ENCODE peak calls at places on chromosomes 4 and X, in six cellular contexts. One of them, this sample, is unnamed.

GRCh38 chr4:38861791-38862190 is 5.2 kb upstream of the TLR6 start:
- DNase-seq in fibroblast of pulmonary artery: no peak
- DNase-seq in naive thymus-derived CD4-positive, alpha-beta T cell: no peak
- DNase-seq in dorsolateral prefrontal cortex: no peak
- DNase-seq in heart left ventricle: no peak
- DNase-seq in sigmoid colon: no peak
- DNase-seq in this sample: no peak

GRCh38 chrX:104166735-104167436 is 633 bp downstream of the FAM199X start:
- DNase-seq in fibroblast of pulmonary artery: no peak
- DNase-seq in naive thymus-derived CD4-positive, alpha-beta T cell: no peak
- DNase-seq in dorsolateral prefrontal cortex: no peak
- DNase-seq in heart left ventricle: no peak
- DNase-seq in sigmoid colon: peak; percentile 64
- DNase-seq in this sample: no peak

GRCh38 chr4:2482693-2483092 is 13.8 kb downstream of the RNF4 start:
- DNase-seq in fibroblast of pulmonary artery: peak; percentile 69
- DNase-seq in naive thymus-derived CD4-positive, alpha-beta T cell: no peak
- DNase-seq in dorsolateral prefrontal cortex: peak; percentile 56
- DNase-seq in heart left ventricle: peak; percentile 47
- DNase-seq in sigmoid colon: no peak
- DNase-seq in this sample: peak; percentile 76

GRCh38 chrX:149510386-149510785 is 5.3 kb upstream of the IDS start:
- DNase-seq in fibroblast of pulmonary artery: peak; percentile 21
- DNase-seq in naive thymus-derived CD4-positive, alpha-beta T cell: no peak
- DNase-seq in dorsolateral prefrontal cortex: no peak
- DNase-seq in heart left ventricle: no peak
- DNase-seq in sigmoid colon: no peak
- DNase-seq in this sample: peak; percentile 30

GRCh38 chr4:80186666-80187065 is 10.6 kb upstream of the PRDM8 start:
- DNase-seq in fibroblast of pulmonary artery: no peak
- DNase-seq in naive thymus-derived CD4-positive, alpha-beta T cell: no peak
- DNase-seq in dorsolateral prefrontal cortex: no peak
- DNase-seq in heart left ventricle: no peak
- DNase-seq in sigmoid colon: no peak
- DNase-seq in this sample: no peak

GRCh38 chrX:123964155-123964554 is 2.6 kb downstream of the STAG2 start:
- DNase-seq in fibroblast of pulmonary artery: peak; percentile 41
- DNase-seq in naive thymus-derived CD4-positive, alpha-beta T cell: no peak
- DNase-seq in dorsolateral prefrontal cortex: no peak
- DNase-seq in heart left ventricle: no peak
- DNase-seq in sigmoid colon: no peak
- DNase-seq in this sample: peak; percentile 30

GRCh38 chr4:40607224-40607623 is 22.4 kb downstream of the RBM47 start:
- DNase-seq in fibroblast of pulmonary artery: peak; percentile 49
- DNase-seq in naive thymus-derived CD4-positive, alpha-beta T cell: no peak
- DNase-seq in dorsolateral prefrontal cortex: no peak
- DNase-seq in heart left ventricle: no peak
- DNase-seq in sigmoid colon: no peak
- DNase-seq in this sample: peak; percentile 66

GRCh38 chr4:126223784-126224407 is 909.1 kb downstream of the FAT4 start:
- DNase-seq in fibroblast of pulmonary artery: peak; percentile 45
- DNase-seq in naive thymus-derived CD4-positive, alpha-beta T cell: no peak
- DNase-seq in dorsolateral prefrontal cortex: no peak
- DNase-seq in heart left ventricle: no peak
- DNase-seq in sigmoid colon: no peak
- DNase-seq in this sample: peak; percentile 41

GRCh38 chr4:123046096-123046495 is 123.7 kb upstream of the NUDT6 start:
- DNase-seq in fibroblast of pulmonary artery: no peak
- DNase-seq in naive thymus-derived CD4-positive, alpha-beta T cell: no peak
- DNase-seq in dorsolateral prefrontal cortex: no peak
- DNase-seq in heart left ventricle: no peak
- DNase-seq in sigmoid colon: no peak
- DNase-seq in this sample: no peak

GRCh38 chrX:148601034-148601433 is 100.6 kb downstream of the AFF2 start:
- DNase-seq in fibroblast of pulmonary artery: peak; percentile 29
- DNase-seq in naive thymus-derived CD4-positive, alpha-beta T cell: no peak
- DNase-seq in dorsolateral prefrontal cortex: no peak
- DNase-seq in heart left ventricle: no peak
- DNase-seq in sigmoid colon: no peak
- DNase-seq in this sample: peak; percentile 6

GRCh38 chr4:25861951-25862410 is 807 bp downstream of the SEL1L3 start:
- DNase-seq in fibroblast of pulmonary artery: peak; percentile 54
- DNase-seq in naive thymus-derived CD4-positive, alpha-beta T cell: peak; percentile 46
- DNase-seq in dorsolateral prefrontal cortex: no peak
- DNase-seq in heart left ventricle: no peak
- DNase-seq in sigmoid colon: no peak
- DNase-seq in this sample: peak; percentile 32

GRCh38 chr4:65865489-65865888 is 195.2 kb upstream of the EPHA5 start:
- DNase-seq in fibroblast of pulmonary artery: peak; percentile 46
- DNase-seq in naive thymus-derived CD4-positive, alpha-beta T cell: no peak
- DNase-seq in dorsolateral prefrontal cortex: no peak
- DNase-seq in heart left ventricle: no peak
- DNase-seq in sigmoid colon: no peak
- DNase-seq in this sample: peak; percentile 17

GRCh38 chr4:8648296-8648695 is 55.7 kb downstream of the CPZ start:
- DNase-seq in fibroblast of pulmonary artery: no peak
- DNase-seq in naive thymus-derived CD4-positive, alpha-beta T cell: no peak
- DNase-seq in dorsolateral prefrontal cortex: no peak
- DNase-seq in heart left ventricle: no peak
- DNase-seq in sigmoid colon: peak; percentile 35
- DNase-seq in this sample: no peak

GRCh38 chrX:81206471-81206870 is 4.6 kb downstream of the SH3BGRL start:
- DNase-seq in fibroblast of pulmonary artery: no peak
- DNase-seq in naive thymus-derived CD4-positive, alpha-beta T cell: no peak
- DNase-seq in dorsolateral prefrontal cortex: no peak
- DNase-seq in heart left ventricle: no peak
- DNase-seq in sigmoid colon: no peak
- DNase-seq in this sample: no peak

GRCh38 chr4:140019619-140020367 is 134.2 kb downstream of the MAML3 start:
- DNase-seq in fibroblast of pulmonary artery: no peak
- DNase-seq in naive thymus-derived CD4-positive, alpha-beta T cell: no peak
- DNase-seq in dorsolateral prefrontal cortex: no peak
- DNase-seq in heart left ventricle: no peak
- DNase-seq in sigmoid colon: no peak
- DNase-seq in this sample: no peak

GRCh38 chr4:105741548-105741947 is 33.0 kb downstream of the GSTCD start:
- DNase-seq in fibroblast of pulmonary artery: no peak
- DNase-seq in naive thymus-derived CD4-positive, alpha-beta T cell: no peak
- DNase-seq in dorsolateral prefrontal cortex: no peak
- DNase-seq in heart left ventricle: no peak
- DNase-seq in sigmoid colon: no peak
- DNase-seq in this sample: peak; percentile 47

GRCh38 chr4:4555916-4556315 is 14.1 kb upstream of the STX18 start:
- DNase-seq in fibroblast of pulmonary artery: peak; percentile 72
- DNase-seq in naive thymus-derived CD4-positive, alpha-beta T cell: no peak
- DNase-seq in dorsolateral prefrontal cortex: no peak
- DNase-seq in heart left ventricle: no peak
- DNase-seq in sigmoid colon: no peak
- DNase-seq in this sample: peak; percentile 70

GRCh38 chr4:3851211-3851610 is 85.0 kb downstream of the ADRA2C start:
- DNase-seq in fibroblast of pulmonary artery: no peak
- DNase-seq in naive thymus-derived CD4-positive, alpha-beta T cell: no peak
- DNase-seq in dorsolateral prefrontal cortex: no peak
- DNase-seq in heart left ventricle: no peak
- DNase-seq in sigmoid colon: no peak
- DNase-seq in this sample: peak; percentile 41

GRCh38 chr4:183634086-183634485 is 24.9 kb downstream of the RWDD4 start:
- DNase-seq in fibroblast of pulmonary artery: no peak
- DNase-seq in naive thymus-derived CD4-positive, alpha-beta T cell: no peak
- DNase-seq in dorsolateral prefrontal cortex: no peak
- DNase-seq in heart left ventricle: no peak
- DNase-seq in sigmoid colon: no peak
- DNase-seq in this sample: no peak

GRCh38 chr4:188246488-188246887 is 107.2 kb downstream of the TRIML1 start:
- DNase-seq in fibroblast of pulmonary artery: no peak
- DNase-seq in naive thymus-derived CD4-positive, alpha-beta T cell: no peak
- DNase-seq in dorsolateral prefrontal cortex: no peak
- DNase-seq in heart left ventricle: no peak
- DNase-seq in sigmoid colon: no peak
- DNase-seq in this sample: peak; percentile 16

GRCh38 chrX:40083120-40083978 is 14.4 kb downstream of the BCOR start:
- DNase-seq in fibroblast of pulmonary artery: no peak
- DNase-seq in naive thymus-derived CD4-positive, alpha-beta T cell: no peak
- DNase-seq in dorsolateral prefrontal cortex: no peak
- DNase-seq in heart left ventricle: no peak
- DNase-seq in sigmoid colon: no peak
- DNase-seq in this sample: no peak

GRCh38 chrX:150566734-150567182 is 1.7 kb upstream of the MTM1 start:
- DNase-seq in fibroblast of pulmonary artery: no peak
- DNase-seq in naive thymus-derived CD4-positive, alpha-beta T cell: no peak
- DNase-seq in dorsolateral prefrontal cortex: no peak
- DNase-seq in heart left ventricle: no peak
- DNase-seq in sigmoid colon: no peak
- DNase-seq in this sample: no peak

GRCh38 chr4:100430441-100430840 is 87.4 kb downstream of the EMCN start:
- DNase-seq in fibroblast of pulmonary artery: no peak
- DNase-seq in naive thymus-derived CD4-positive, alpha-beta T cell: no peak
- DNase-seq in dorsolateral prefrontal cortex: no peak
- DNase-seq in heart left ventricle: no peak
- DNase-seq in sigmoid colon: no peak
- DNase-seq in this sample: no peak

GRCh38 chr4:100428051-100428450 is 89.8 kb downstream of the EMCN start:
- DNase-seq in fibroblast of pulmonary artery: peak; percentile 82
- DNase-seq in naive thymus-derived CD4-positive, alpha-beta T cell: no peak
- DNase-seq in dorsolateral prefrontal cortex: no peak
- DNase-seq in heart left ventricle: no peak
- DNase-seq in sigmoid colon: no peak
- DNase-seq in this sample: peak; percentile 83

GRCh38 chr4:100424376-100424775 is 93.4 kb downstream of the EMCN start:
- DNase-seq in fibroblast of pulmonary artery: no peak
- DNase-seq in naive thymus-derived CD4-positive, alpha-beta T cell: no peak
- DNase-seq in dorsolateral prefrontal cortex: peak; percentile 54
- DNase-seq in heart left ventricle: no peak
- DNase-seq in sigmoid colon: no peak
- DNase-seq in this sample: no peak

GRCh38 chr4:100431416-100431815 is 86.4 kb downstream of the EMCN start:
- DNase-seq in fibroblast of pulmonary artery: no peak
- DNase-seq in naive thymus-derived CD4-positive, alpha-beta T cell: no peak
- DNase-seq in dorsolateral prefrontal cortex: no peak
- DNase-seq in heart left ventricle: no peak
- DNase-seq in sigmoid colon: no peak
- DNase-seq in this sample: no peak

GRCh38 chr4:100429616-100430015 is 88.2 kb downstream of the EMCN start:
- DNase-seq in fibroblast of pulmonary artery: no peak
- DNase-seq in naive thymus-derived CD4-positive, alpha-beta T cell: no peak
- DNase-seq in dorsolateral prefrontal cortex: no peak
- DNase-seq in heart left ventricle: no peak
- DNase-seq in sigmoid colon: no peak
- DNase-seq in this sample: no peak
- H3K4me3 ChIP-seq in fibroblast of pulmonary artery: no peak overlapping the region
- H3K4me3 ChIP-seq in naive thymus-derived CD4-positive, alpha-beta T cell: no peak overlapping the region
- H3K4me3 ChIP-seq in dorsolateral prefrontal cortex: no peak overlapping the region
- H3K4me3 ChIP-seq in heart left ventricle: no peak overlapping the region
- H3K4me3 ChIP-seq in sigmoid colon: no peak overlapping the region
- H3K4me3 ChIP-seq in this sample: no peak overlapping the region

GRCh38 chr4:14096406-14096965 is 469.0 kb upstream of the BOD1L1 start:
- DNase-seq in fibroblast of pulmonary artery: peak; percentile 61
- DNase-seq in naive thymus-derived CD4-positive, alpha-beta T cell: no peak
- DNase-seq in dorsolateral prefrontal cortex: no peak
- DNase-seq in heart left ventricle: no peak
- DNase-seq in sigmoid colon: no peak
- DNase-seq in this sample: peak; percentile 71

GRCh38 chr4:14092741-14093140 is 465.2 kb upstream of the BOD1L1 start:
- DNase-seq in fibroblast of pulmonary artery: no peak
- DNase-seq in naive thymus-derived CD4-positive, alpha-beta T cell: no peak
- DNase-seq in dorsolateral prefrontal cortex: no peak
- DNase-seq in heart left ventricle: no peak
- DNase-seq in sigmoid colon: no peak
- DNase-seq in this sample: no peak

GRCh38 chr4:14087459-14087858 is 459.9 kb upstream of the BOD1L1 start:
- DNase-seq in fibroblast of pulmonary artery: no peak
- DNase-seq in naive thymus-derived CD4-positive, alpha-beta T cell: no peak
- DNase-seq in dorsolateral prefrontal cortex: no peak
- DNase-seq in heart left ventricle: no peak
- DNase-seq in sigmoid colon: no peak
- DNase-seq in this sample: no peak

GRCh38 chr4:14095881-14096280 is 468.4 kb upstream of the BOD1L1 start:
- DNase-seq in fibroblast of pulmonary artery: no peak
- DNase-seq in naive thymus-derived CD4-positive, alpha-beta T cell: no peak
- DNase-seq in dorsolateral prefrontal cortex: no peak
- DNase-seq in heart left ventricle: no peak
- DNase-seq in sigmoid colon: no peak
- DNase-seq in this sample: no peak

GRCh38 chr4:14091966-14092365 is 464.4 kb upstream of the BOD1L1 start:
- DNase-seq in fibroblast of pulmonary artery: no peak
- DNase-seq in naive thymus-derived CD4-positive, alpha-beta T cell: no peak
- DNase-seq in dorsolateral prefrontal cortex: no peak
- DNase-seq in heart left ventricle: no peak
- DNase-seq in sigmoid colon: no peak
- DNase-seq in this sample: peak; percentile 52
- H3K4me3 ChIP-seq in fibroblast of pulmonary artery: no peak overlapping the region
- H3K4me3 ChIP-seq in naive thymus-derived CD4-positive, alpha-beta T cell: no peak overlapping the region
- H3K4me3 ChIP-seq in dorsolateral prefrontal cortex: no peak overlapping the region
- H3K4me3 ChIP-seq in heart left ventricle: no peak overlapping the region
- H3K4me3 ChIP-seq in sigmoid colon: no peak overlapping the region
- H3K4me3 ChIP-seq in this sample: no peak overlapping the region

DNA sequence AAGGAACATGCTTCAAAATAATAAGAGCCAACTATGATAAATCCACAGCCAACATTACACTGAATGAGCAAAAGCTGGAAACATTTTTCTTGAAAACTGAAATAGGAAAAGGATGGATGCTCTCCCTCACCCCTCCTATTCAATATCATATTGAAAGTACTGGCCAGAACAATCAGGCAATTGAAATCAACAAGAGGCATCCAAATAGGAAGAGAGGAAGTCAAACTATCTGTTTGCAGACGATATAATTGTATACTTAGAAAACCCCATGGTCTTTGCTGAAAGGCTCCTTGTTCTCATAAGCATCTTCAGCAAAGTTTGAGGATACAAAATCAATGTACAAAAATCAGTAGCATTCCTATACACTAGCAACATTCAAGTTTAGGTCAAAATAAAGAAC is 1562.5 kb upstream of the ADGRL3 start:
- DNase-seq in fibroblast of pulmonary artery: no peak
- DNase-seq in naive thymus-derived CD4-positive, alpha-beta T cell: no peak
- DNase-seq in dorsolateral prefrontal cortex: no peak
- DNase-seq in heart left ventricle: no peak
- DNase-seq in sigmoid colon: no peak
- DNase-seq in this sample: no peak
- H3K4me3 ChIP-seq in fibroblast of pulmonary artery: no peak overlapping the region
- H3K4me3 ChIP-seq in naive thymus-derived CD4-positive, alpha-beta T cell: no peak overlapping the region
- H3K4me3 ChIP-seq in dorsolateral prefrontal cortex: no peak overlapping the region
- H3K4me3 ChIP-seq in heart left ventricle: no peak overlapping the region
- H3K4me3 ChIP-seq in sigmoid colon: no peak overlapping the region
- H3K4me3 ChIP-seq in this sample: no peak overlapping the region

DNA sequence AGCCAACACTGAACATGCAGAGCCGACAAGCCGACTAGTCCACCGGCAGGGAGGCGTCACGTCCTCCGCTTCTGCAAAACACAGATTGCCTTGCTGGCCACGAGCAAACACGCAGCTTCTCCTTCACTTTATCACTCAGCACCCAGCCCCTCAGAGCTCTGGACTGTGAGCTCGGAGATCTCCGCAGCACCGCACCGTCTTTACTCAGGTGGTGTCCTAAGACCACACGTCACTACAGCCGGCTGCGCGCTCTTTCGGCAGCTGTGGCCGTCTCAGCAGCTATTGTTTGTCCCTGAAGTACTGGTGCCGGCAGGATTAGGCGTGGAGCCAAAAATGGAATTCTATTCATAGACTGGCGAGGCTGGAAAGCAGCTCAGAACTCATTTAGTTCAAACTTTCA is 72.0 kb downstream of the FAT1 start:
- DNase-seq in fibroblast of pulmonary artery: peak; percentile 21
- DNase-seq in naive thymus-derived CD4-positive, alpha-beta T cell: no peak
- DNase-seq in dorsolateral prefrontal cortex: peak; percentile 72
- DNase-seq in heart left ventricle: peak; percentile 76
- DNase-seq in sigmoid colon: peak; percentile 85
- DNase-seq in this sample: no peak
- H3K4me3 ChIP-seq in fibroblast of pulmonary artery: no peak overlapping the region
- H3K4me3 ChIP-seq in naive thymus-derived CD4-positive, alpha-beta T cell: no peak overlapping the region
- H3K4me3 ChIP-seq in dorsolateral prefrontal cortex: peak overlapping the region; percentile 54
- H3K4me3 ChIP-seq in heart left ventricle: peak overlapping the region; percentile 43
- H3K4me3 ChIP-seq in sigmoid colon: no peak overlapping the region
- H3K4me3 ChIP-seq in this sample: no peak overlapping the region